ENCODE peak calls at places on chromosomes 4 and X, in eight cellular contexts. One of them, this sample, is unnamed.

GRCh38 chrX:77484045-77484444 is 36.9 kb downstream of the FGF16 start:
- DNase-seq in kidney tubule cell: no peak
- DNase-seq in M059J: no peak
- DNase-seq in DMS79: no peak
- DNase-seq in activated T-cell treated with anti-CD3 and anti-CD28 coated beads, Interleukin-2, amount 50 U/mL, for 72 hours: no peak
- DNase-seq in activated CD8-positive, alpha-beta memory T cell treated with anti-CD3 and anti-CD28 coated beads for 48 hours: no peak
- DNase-seq in omental fat pad: no peak
- DNase-seq in uterus: no peak
- DNase-seq in this sample: no peak

GRCh38 chr4:20639346-20639745 is 60.9 kb upstream of the PACRGL start:
- DNase-seq in uterus: no peak
- DNase-seq in activated CD8-positive, alpha-beta memory T cell treated with anti-CD3 and anti-CD28 coated beads for 48 hours: no peak
- DNase-seq in DMS79: peak
- DNase-seq in omental fat pad: no peak
- DNase-seq in kidney tubule cell: no peak
- DNase-seq in M059J: no peak
- DNase-seq in activated T-cell treated with anti-CD3 and anti-CD28 coated beads, Interleukin-2, amount 50 U/mL, for 72 hours: no peak
- DNase-seq in this sample: no peak

GRCh38 chr4:89379541-89380035 is 72.0 kb upstream of the GPRIN3 start:
- DNase-seq in activated CD8-positive, alpha-beta memory T cell treated with anti-CD3 and anti-CD28 coated beads for 48 hours: no peak
- DNase-seq in kidney tubule cell: no peak
- DNase-seq in uterus: no peak
- DNase-seq in DMS79: no peak
- DNase-seq in M059J: no peak
- DNase-seq in activated T-cell treated with anti-CD3 and anti-CD28 coated beads, Interleukin-2, amount 50 U/mL, for 72 hours: no peak
- DNase-seq in omental fat pad: no peak
- DNase-seq in this sample: no peak

GRCh38 chrX:104902070-104902469 is 318.4 kb downstream of the TEX13A start:
- DNase-seq in activated CD8-positive, alpha-beta memory T cell treated with anti-CD3 and anti-CD28 coated beads for 48 hours: no peak
- DNase-seq in uterus: no peak
- DNase-seq in kidney tubule cell: no peak
- DNase-seq in omental fat pad: no peak
- DNase-seq in activated T-cell treated with anti-CD3 and anti-CD28 coated beads, Interleukin-2, amount 50 U/mL, for 72 hours: no peak
- DNase-seq in DMS79: no peak
- DNase-seq in M059J: no peak
- DNase-seq in this sample: no peak

GRCh38 chr4:26204911-26205368 is 115.9 kb upstream of the RBPJ start:
- DNase-seq in DMS79: no peak
- DNase-seq in uterus: peak
- DNase-seq in activated CD8-positive, alpha-beta memory T cell treated with anti-CD3 and anti-CD28 coated beads for 48 hours: no peak
- DNase-seq in omental fat pad: no peak
- DNase-seq in kidney tubule cell: no peak
- DNase-seq in M059J: no peak
- DNase-seq in activated T-cell treated with anti-CD3 and anti-CD28 coated beads, Interleukin-2, amount 50 U/mL, for 72 hours: no peak
- DNase-seq in this sample: no peak

GRCh38 chr4:107561481-107561880 is 158.6 kb downstream of the PAPSS1 start:
- DNase-seq in uterus: no peak
- DNase-seq in omental fat pad: no peak
- DNase-seq in M059J: no peak
- DNase-seq in activated T-cell treated with anti-CD3 and anti-CD28 coated beads, Interleukin-2, amount 50 U/mL, for 72 hours: no peak
- DNase-seq in kidney tubule cell: no peak
- DNase-seq in activated CD8-positive, alpha-beta memory T cell treated with anti-CD3 and anti-CD28 coated beads for 48 hours: no peak
- DNase-seq in DMS79: no peak
- DNase-seq in this sample: no peak

GRCh38 chrX:94676285-94676684 is 1002.3 kb downstream of the FAM133A start:
- DNase-seq in M059J: no peak
- DNase-seq in omental fat pad: no peak
- DNase-seq in activated T-cell treated with anti-CD3 and anti-CD28 coated beads, Interleukin-2, amount 50 U/mL, for 72 hours: no peak
- DNase-seq in kidney tubule cell: no peak
- DNase-seq in uterus: no peak
- DNase-seq in activated CD8-positive, alpha-beta memory T cell treated with anti-CD3 and anti-CD28 coated beads for 48 hours: no peak
- DNase-seq in DMS79: no peak
- DNase-seq in this sample: no peak

GRCh38 chrX:7950865-7951264 is 23.7 kb upstream of the PNPLA4 start:
- DNase-seq in kidney tubule cell: no peak
- DNase-seq in M059J: no peak
- DNase-seq in DMS79: no peak
- DNase-seq in activated T-cell treated with anti-CD3 and anti-CD28 coated beads, Interleukin-2, amount 50 U/mL, for 72 hours: no peak
- DNase-seq in omental fat pad: no peak
- DNase-seq in activated CD8-positive, alpha-beta memory T cell treated with anti-CD3 and anti-CD28 coated beads for 48 hours: no peak
- DNase-seq in uterus: no peak
- DNase-seq in this sample: peak

GRCh38 chr4:185304944-185305690 is 90.6 kb downstream of the LRP2BP start:
- DNase-seq in omental fat pad: no peak
- DNase-seq in activated CD8-positive, alpha-beta memory T cell treated with anti-CD3 and anti-CD28 coated beads for 48 hours: no peak
- DNase-seq in DMS79: no peak
- DNase-seq in activated T-cell treated with anti-CD3 and anti-CD28 coated beads, Interleukin-2, amount 50 U/mL, for 72 hours: peak
- DNase-seq in uterus: no peak
- DNase-seq in kidney tubule cell: peak
- DNase-seq in M059J: peak
- DNase-seq in this sample: no peak

GRCh38 chrX:56564921-56565861 is 1.8 kb downstream of the UBQLN2 start:
- DNase-seq in kidney tubule cell: no peak
- DNase-seq in M059J: peak
- DNase-seq in activated CD8-positive, alpha-beta memory T cell treated with anti-CD3 and anti-CD28 coated beads for 48 hours: no peak
- DNase-seq in omental fat pad: no peak
- DNase-seq in DMS79: no peak
- DNase-seq in activated T-cell treated with anti-CD3 and anti-CD28 coated beads, Interleukin-2, amount 50 U/mL, for 72 hours: peak
- DNase-seq in uterus: no peak
- DNase-seq in this sample: no peak

GRCh38 chrX:39936886-39937770 is 160.6 kb downstream of the BCOR start:
- DNase-seq in uterus: no peak
- DNase-seq in kidney tubule cell: no peak
- DNase-seq in activated T-cell treated with anti-CD3 and anti-CD28 coated beads, Interleukin-2, amount 50 U/mL, for 72 hours: no peak
- DNase-seq in DMS79: no peak
- DNase-seq in omental fat pad: no peak
- DNase-seq in activated CD8-positive, alpha-beta memory T cell treated with anti-CD3 and anti-CD28 coated beads for 48 hours: no peak
- DNase-seq in M059J: no peak
- DNase-seq in this sample: peak

GRCh38 chrX:109902665-109903064 is 100.2 kb upstream of the TMEM164 start:
- DNase-seq in M059J: peak
- DNase-seq in activated CD8-positive, alpha-beta memory T cell treated with anti-CD3 and anti-CD28 coated beads for 48 hours: no peak
- DNase-seq in omental fat pad: no peak
- DNase-seq in DMS79: no peak
- DNase-seq in uterus: no peak
- DNase-seq in activated T-cell treated with anti-CD3 and anti-CD28 coated beads, Interleukin-2, amount 50 U/mL, for 72 hours: no peak
- DNase-seq in kidney tubule cell: peak
- DNase-seq in this sample: no peak

GRCh38 chr4:88953400-88953799 is 103.6 kb downstream of the FAM13A start:
- DNase-seq in activated T-cell treated with anti-CD3 and anti-CD28 coated beads, Interleukin-2, amount 50 U/mL, for 72 hours: no peak
- DNase-seq in DMS79: no peak
- DNase-seq in activated CD8-positive, alpha-beta memory T cell treated with anti-CD3 and anti-CD28 coated beads for 48 hours: no peak
- DNase-seq in kidney tubule cell: no peak
- DNase-seq in uterus: no peak
- DNase-seq in M059J: no peak
- DNase-seq in omental fat pad: no peak
- DNase-seq in this sample: no peak

GRCh38 chr4:107255114-107255513 is 219.0 kb upstream of the DKK2 start:
- DNase-seq in omental fat pad: no peak
- DNase-seq in DMS79: no peak
- DNase-seq in activated T-cell treated with anti-CD3 and anti-CD28 coated beads, Interleukin-2, amount 50 U/mL, for 72 hours: no peak
- DNase-seq in uterus: no peak
- DNase-seq in kidney tubule cell: no peak
- DNase-seq in activated CD8-positive, alpha-beta memory T cell treated with anti-CD3 and anti-CD28 coated beads for 48 hours: no peak
- DNase-seq in M059J: no peak
- DNase-seq in this sample: no peak

GRCh38 chrX:17563076-17563475 is 174.2 kb upstream of the SCML1 start:
- DNase-seq in M059J: no peak
- DNase-seq in activated T-cell treated with anti-CD3 and anti-CD28 coated beads, Interleukin-2, amount 50 U/mL, for 72 hours: no peak
- DNase-seq in DMS79: no peak
- DNase-seq in activated CD8-positive, alpha-beta memory T cell treated with anti-CD3 and anti-CD28 coated beads for 48 hours: no peak
- DNase-seq in kidney tubule cell: peak
- DNase-seq in omental fat pad: no peak
- DNase-seq in uterus: no peak
- DNase-seq in this sample: no peak

GRCh38 chrX:19585370-19586082 is 70.2 kb upstream of the MAP3K15 start:
- DNase-seq in activated T-cell treated with anti-CD3 and anti-CD28 coated beads, Interleukin-2, amount 50 U/mL, for 72 hours: no peak
- DNase-seq in uterus: no peak
- DNase-seq in DMS79: no peak
- DNase-seq in omental fat pad: no peak
- DNase-seq in activated CD8-positive, alpha-beta memory T cell treated with anti-CD3 and anti-CD28 coated beads for 48 hours: no peak
- DNase-seq in kidney tubule cell: no peak
- DNase-seq in M059J: no peak
- DNase-seq in this sample: no peak

GRCh38 chrX:69177511-69178162 is 12.4 kb upstream of the PJA1 start:
- DNase-seq in kidney tubule cell: no peak
- DNase-seq in uterus: no peak
- DNase-seq in activated T-cell treated with anti-CD3 and anti-CD28 coated beads, Interleukin-2, amount 50 U/mL, for 72 hours: no peak
- DNase-seq in activated CD8-positive, alpha-beta memory T cell treated with anti-CD3 and anti-CD28 coated beads for 48 hours: no peak
- DNase-seq in omental fat pad: no peak
- DNase-seq in M059J: no peak
- DNase-seq in DMS79: no peak
- DNase-seq in this sample: no peak

GRCh38 chr4:138775485-138775884 is 240.1 kb upstream of the NOCT start:
- DNase-seq in activated CD8-positive, alpha-beta memory T cell treated with anti-CD3 and anti-CD28 coated beads for 48 hours: no peak
- DNase-seq in activated T-cell treated with anti-CD3 and anti-CD28 coated beads, Interleukin-2, amount 50 U/mL, for 72 hours: no peak
- DNase-seq in DMS79: no peak
- DNase-seq in uterus: no peak
- DNase-seq in omental fat pad: no peak
- DNase-seq in M059J: no peak
- DNase-seq in kidney tubule cell: no peak
- DNase-seq in this sample: no peak

This sample was measured in GM13977.